ENCODE peak calls at places on chromosomes 11 and 22, in eight cellular contexts. One of them, this sample, is unnamed.

GRCh38 chr22:29443452-29443851 is 5.1 kb downstream of the RFPL1 start:
- DNase-seq in Kasumi-1: no peak
- DNase-seq in LHCN-M2: no peak
- DNase-seq in CD8-positive, alpha-beta T cell: no peak
- DNase-seq in H54: no peak
- DNase-seq in left cardiac atrium: no peak
- DNase-seq in NCI-H748 treated with DMSO at 0.1 percent for 48 hours: no peak
- DNase-seq in nucleus accumbens: no peak
- DNase-seq in this sample: no peak

GRCh38 chr11:2698386-2699184 is 1.2 kb downstream of the KCNQ1OT1 start:
- DNase-seq in nucleus accumbens: no peak
- DNase-seq in CD8-positive, alpha-beta T cell: no peak
- DNase-seq in H54: no peak
- DNase-seq in Kasumi-1: no peak
- DNase-seq in LHCN-M2: peak; percentile 7
- DNase-seq in NCI-H748 treated with DMSO at 0.1 percent for 48 hours: no peak
- DNase-seq in left cardiac atrium: peak; percentile 16
- DNase-seq in this sample: no peak

GRCh38 chr22:49979587-49980264 is 19.2 kb downstream of the PIM3 start:
- DNase-seq in left cardiac atrium: peak; percentile 38
- DNase-seq in nucleus accumbens: no peak
- DNase-seq in LHCN-M2: peak; percentile 33
- DNase-seq in CD8-positive, alpha-beta T cell: no peak
- DNase-seq in NCI-H748 treated with DMSO at 0.1 percent for 48 hours: no peak
- DNase-seq in H54: no peak
- DNase-seq in Kasumi-1: peak; percentile 62
- DNase-seq in this sample: peak; percentile 17

GRCh38 chr22:29269731-29270474 is 1.8 kb downstream of the EWSR1 start:
- DNase-seq in LHCN-M2: no peak
- DNase-seq in Kasumi-1: peak; percentile 25
- DNase-seq in H54: no peak
- DNase-seq in CD8-positive, alpha-beta T cell: no peak
- DNase-seq in left cardiac atrium: no peak
- DNase-seq in NCI-H748 treated with DMSO at 0.1 percent for 48 hours: no peak
- DNase-seq in nucleus accumbens: no peak
- DNase-seq in this sample: no peak

GRCh38 chr11:63179446-63180068 is 35.5 kb upstream of the SLC22A24 start:
- DNase-seq in left cardiac atrium: no peak
- DNase-seq in H54: no peak
- DNase-seq in CD8-positive, alpha-beta T cell: no peak
- DNase-seq in nucleus accumbens: no peak
- DNase-seq in Kasumi-1: no peak
- DNase-seq in NCI-H748 treated with DMSO at 0.1 percent for 48 hours: no peak
- DNase-seq in LHCN-M2: no peak
- DNase-seq in this sample: no peak

GRCh38 chr11:117875397-117876048 is 935 bp downstream of the FXYD6 start:
- DNase-seq in H54: no peak
- DNase-seq in Kasumi-1: no peak
- DNase-seq in left cardiac atrium: no peak
- DNase-seq in LHCN-M2: no peak
- DNase-seq in NCI-H748 treated with DMSO at 0.1 percent for 48 hours: peak; percentile 19
- DNase-seq in nucleus accumbens: no peak
- DNase-seq in CD8-positive, alpha-beta T cell: no peak
- DNase-seq in this sample: peak; percentile 87

GRCh38 chr22:20118572-20119020 is 1.6 kb upstream of the TRMT2A start:
- DNase-seq in left cardiac atrium: peak; percentile 13
- DNase-seq in LHCN-M2: no peak
- DNase-seq in NCI-H748 treated with DMSO at 0.1 percent for 48 hours: no peak
- DNase-seq in H54: no peak
- DNase-seq in CD8-positive, alpha-beta T cell: no peak
- DNase-seq in Kasumi-1: no peak
- DNase-seq in nucleus accumbens: no peak
- DNase-seq in this sample: no peak

GRCh38 chr11:109604506-109604905 is 182.5 kb downstream of the C11orf87 start:
- DNase-seq in Kasumi-1: no peak
- DNase-seq in nucleus accumbens: no peak
- DNase-seq in NCI-H748 treated with DMSO at 0.1 percent for 48 hours: no peak
- DNase-seq in CD8-positive, alpha-beta T cell: no peak
- DNase-seq in left cardiac atrium: no peak
- DNase-seq in LHCN-M2: peak; percentile 15
- DNase-seq in H54: no peak
- DNase-seq in this sample: no peak